ENCODE peak calls at places on chromosomes 13 and 19, in ten cellular contexts. G, T, B, Z, F, K, W, N, Q and R are unnamed samples.

GRCh38 chr19:11418518-11419506 is at the start of gene RGL3:
- DNase-seq in G (peak; percentile 86), T (peak; percentile 95), B (no peak), Z (peak; percentile 74), F (no peak), K (no peak), W (peak; percentile 50), N (peak; percentile 81), Q (peak; percentile 83), R (peak; percentile 92)

GRCh38 chr13:97802213-97802612 is 151.3 kb upstream of the IPO5 start:
- DNase-seq in G (no peak), T (no peak), B (no peak), Z (no peak), F (no peak), K (no peak), W (no peak), N (no peak), Q (no peak), R (no peak)

GRCh38 chr13:94088742-94089141 is 390.7 kb downstream of the DCT start:
- DNase-seq in G (no peak), T (no peak), B (no peak), Z (no peak), F (no peak), K (no peak), W (no peak), N (no peak), Q (no peak), R (no peak)

GRCh38 chr19:18298601-18299000 is 17.2 kb upstream of the JUND start:
- DNase-seq in G (no peak), T (no peak), B (no peak), Z (no peak), F (no peak), K (no peak), W (no peak), N (no peak), Q (no peak), R (no peak)

GRCh38 chr19:16199275-16199932 is 1.7 kb downstream of the AP1M1 start:
- DNase-seq in G (peak; percentile 22), T (no peak), B (no peak), Z (no peak), F (no peak), K (no peak), W (no peak), N (peak; percentile 68), Q (no peak), R (peak; percentile 21)

GRCh38 chr13:49315756-49316481 is 68.2 kb downstream of the CDADC1 start:
- DNase-seq in G (no peak), T (no peak), B (no peak), Z (no peak), F (no peak), K (no peak), W (no peak), N (no peak), Q (no peak), R (no peak)

GRCh38 chr19:17605761-17606745 is 50.6 kb downstream of the COLGALT1 start:
- DNase-seq in G (peak; percentile 85), T (peak; percentile 97), B (peak; percentile 29), Z (peak; percentile 67), F (peak; percentile 70), K (peak; percentile 87), W (peak; percentile 70), N (peak; percentile 72), Q (peak; percentile 79), R (peak; percentile 97)

GRCh38 chr13:110070511-110071120 is 236.3 kb downstream of the COL4A1 start:
- DNase-seq in G (no peak), T (no peak), B (no peak), Z (no peak), F (no peak), K (no peak), W (no peak), N (no peak), Q (no peak), R (no peak)

GRCh38 chr19:17424743-17425365 is 5.0 kb downstream of the MVB12A start:
- DNase-seq in G (no peak), T (peak; percentile 96), B (no peak), Z (peak; percentile 34), F (no peak), K (peak; percentile 64), W (peak; percentile 26), N (no peak), Q (peak; percentile 81), R (peak; percentile 98)

GRCh38 chr19:33535176-33535575 is 13.6 kb upstream of the PEPD start:
- DNase-seq in G (no peak), T (no peak), B (no peak), Z (no peak), F (no peak), K (no peak), W (no peak), N (no peak), Q (no peak), R (no peak)

GRCh38 chr19:52336117-52336811 is at the start of gene ZNF610:
- DNase-seq in G (peak; percentile 92), T (peak; percentile 93), B (peak; percentile 46), Z (peak; percentile 94), F (no peak), K (peak; percentile 90), W (peak; percentile 92), N (peak; percentile 68), Q (peak; percentile 96), R (peak; percentile 88)
- H3K4me3 ChIP-seq in G (peak within 1 kb of the TSS; percentile 41), T (peak within 1 kb of the TSS; percentile 98), B (peak within 1 kb of the TSS; percentile 67), Z (peak within 1 kb of the TSS; percentile 72), F (no peak within 1 kb of the TSS), K (peak within 1 kb of the TSS; percentile 63), W (peak within 1 kb of the TSS; percentile 70), N (peak within 1 kb of the TSS; percentile 49), Q (peak within 1 kb of the TSS; percentile 66), R (peak within 1 kb of the TSS; percentile 88)

GRCh38 chr19:2185734-2186070 is 22.0 kb downstream of the DOT1L start:
- DNase-seq in G (no peak), T (no peak), B (no peak), Z (no peak), F (no peak), K (no peak), W (no peak), N (no peak), Q (no peak), R (no peak)

GRCh38 chr19:2188708-2189385 is 25.1 kb downstream of the DOT1L start:
- DNase-seq in G (no peak), T (no peak), B (no peak), Z (no peak), F (no peak), K (no peak), W (no peak), N (no peak), Q (no peak), R (no peak)

GRCh38 chr19:2186071-2186846 is 22.5 kb downstream of the DOT1L start:
- DNase-seq in G (no peak), T (peak; percentile 70), B (peak; percentile 64), Z (peak; percentile 85), F (no peak), K (peak; percentile 76), W (peak; percentile 52), N (no peak), Q (peak; percentile 85), R (no peak)

GRCh38 chr19:2184422-2185012 is 20.8 kb downstream of the DOT1L start:
- DNase-seq in G (no peak), T (no peak), B (no peak), Z (no peak), F (no peak), K (no peak), W (no peak), N (no peak), Q (no peak), R (no peak)

DNA sequence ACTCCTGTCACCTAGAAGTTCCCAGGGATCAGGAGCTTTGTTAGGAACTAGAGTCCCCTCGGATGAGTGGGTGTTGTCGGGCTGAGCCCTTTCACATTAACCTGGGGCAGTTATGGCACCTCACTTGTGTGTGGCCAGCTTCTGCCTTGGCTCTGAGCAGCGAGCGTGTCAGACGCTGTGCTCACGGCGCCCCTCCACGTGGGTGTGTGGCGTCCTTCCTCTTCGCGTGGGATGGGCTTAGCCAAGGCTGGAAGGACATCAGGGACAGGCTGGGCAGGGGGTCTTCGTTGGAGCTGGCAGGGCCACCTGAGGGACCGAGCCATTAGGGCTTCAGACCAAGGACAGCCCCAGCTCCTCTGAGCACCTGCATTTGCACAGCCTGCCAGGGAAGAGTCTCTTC is 23.4 kb downstream of the DOT1L start:
- DNase-seq in G (no peak), T (no peak), B (no peak), Z (no peak), F (no peak), K (no peak), W (no peak), N (no peak), Q (no peak), R (no peak)
- H3K36me3 ChIP-seq in G (peaks cover 33% of the 10 kb centered on the region), T (peaks cover 28% of the 10 kb centered on the region), B (peaks cover 12% of the 10 kb centered on the region), Z (peaks cover 58% of the 10 kb centered on the region), F (peaks cover 34% of the 10 kb centered on the region), K (no peaks in the 10 kb centered on the region), W (peaks cover 8% of the 10 kb centered on the region), N (peaks cover 19% of the 10 kb centered on the region), Q (no peaks in the 10 kb centered on the region), R (peaks cover 10% of the 10 kb centered on the region)

DNA sequence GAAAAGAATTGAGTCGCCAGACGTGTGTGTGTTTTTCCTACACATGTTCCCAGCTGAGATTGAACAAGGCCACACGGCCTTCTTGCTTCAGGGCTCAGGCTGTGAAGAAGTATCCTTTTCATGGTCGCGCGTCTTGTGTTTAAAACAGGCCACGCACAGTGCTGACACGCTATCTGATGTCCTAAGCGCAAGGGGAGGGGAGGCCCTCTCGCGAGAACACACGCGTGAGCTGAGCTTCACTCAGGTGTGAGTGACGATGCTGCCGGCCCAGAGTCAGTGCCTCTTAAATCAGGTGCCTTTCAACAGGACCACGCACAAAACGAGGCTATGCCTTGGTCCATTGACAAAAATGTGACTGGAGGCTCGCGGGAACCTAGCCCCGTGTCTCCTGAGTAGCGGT is 103.7 kb downstream of the TEX29 start:
- DNase-seq in G (no peak), T (no peak), B (no peak), Z (no peak), F (no peak), K (no peak), W (no peak), N (no peak), Q (no peak), R (no peak)
- H3K27me3 ChIP-seq in G (no peaks in the 10 kb centered on the region), T (no peaks in the 10 kb centered on the region), B (no peaks in the 10 kb centered on the region), Z (peaks cover 24% of the 10 kb centered on the region), F (no peaks in the 10 kb centered on the region), K (no peaks in the 10 kb centered on the region), W (no peaks in the 10 kb centered on the region), N (no peaks in the 10 kb centered on the region), Q (peaks cover 2% of the 10 kb centered on the region), R (no peaks in the 10 kb centered on the region)

DNA sequence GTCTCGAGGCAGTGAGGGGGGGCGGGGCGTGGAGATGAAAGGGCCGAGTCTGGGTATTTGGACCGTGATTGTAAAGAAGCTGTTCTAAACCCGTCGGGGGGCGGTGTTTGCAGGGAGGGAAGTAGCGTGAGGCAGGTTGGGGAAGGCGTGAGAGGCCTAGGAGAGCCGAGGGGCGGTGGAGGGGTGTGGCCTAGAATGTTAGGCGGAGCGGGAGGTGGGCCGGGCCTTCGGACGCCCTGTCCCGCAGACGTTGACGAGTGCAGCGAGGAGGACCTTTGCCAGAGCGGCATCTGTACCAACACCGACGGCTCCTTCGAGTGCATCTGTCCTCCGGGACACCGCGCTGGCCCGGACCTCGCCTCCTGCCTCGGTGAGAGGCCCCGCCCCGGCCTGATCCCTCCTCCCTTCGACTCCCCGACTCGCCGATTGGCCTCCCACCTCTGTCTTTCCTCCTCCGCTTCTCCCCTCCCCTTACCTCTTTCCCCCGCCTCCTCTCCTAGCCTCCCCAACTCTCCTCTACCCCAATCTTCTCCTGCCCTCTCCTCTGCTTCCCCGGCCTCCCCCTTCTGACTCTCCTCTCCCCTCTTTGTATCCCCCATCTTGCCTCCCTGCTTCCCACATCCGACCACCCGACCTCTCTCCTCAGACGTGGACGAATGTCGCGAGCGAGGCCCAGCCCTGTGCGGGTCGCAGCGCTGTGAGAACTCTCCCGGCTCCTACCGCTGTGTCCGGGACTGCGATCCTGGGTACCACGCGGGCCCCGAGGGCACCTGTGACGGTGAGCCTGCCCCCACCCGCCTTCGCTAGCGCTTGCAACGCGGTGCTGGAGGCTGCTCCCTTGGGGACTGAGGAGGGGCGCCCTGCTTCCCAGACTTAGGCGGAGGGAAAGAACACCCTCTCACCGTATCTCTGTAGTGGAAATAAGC is 12.8 kb downstream of the LTBP4 start:
- DNase-seq in G (no peak), T (peak; percentile 95), B (no peak), Z (peak; percentile 79), F (peak; percentile 83), K (peak; percentile 86), W (peak; percentile 93), N (peak; percentile 63), Q (peak; percentile 87), R (peak; percentile 97)
- H3K4me3 ChIP-seq in G (no peak overlapping the region), T (peak overlapping the region; percentile 95), B (peak overlapping the region; percentile 27), Z (peak overlapping the region; percentile 56), F (peak overlapping the region; percentile 81), K (peak overlapping the region; percentile 46), W (peak overlapping the region; percentile 58), N (peak overlapping the region; percentile 28), Q (peak overlapping the region; percentile 47), R (peak overlapping the region; percentile 84)